ENCODE peak calls at places on chromosomes 11 and 22, in ten cellular contexts. J is hepatocyte; Q is aorta; E is right cardiac atrium; F is GM06990; G is upper lobe of right lung; W is naive thymus-derived CD4-positive, alpha-beta T cell; P is small intestine; B is BE2C; Z is astrocyte of the cerebellum. H is an unnamed sample.
A peak's percentile ranks its signal among the peaks of the same experiment; 100 is the strongest.

GRCh38 chr11:24679686-24680318 is 182.9 kb downstream of the LUZP2 start:
- DNase-seq in G (no peak), E (no peak), F (no peak), Q (no peak), P (no peak), B (no peak), W (no peak), Z (no peak), J (no peak), H (no peak)

GRCh38 chr11:64585150-64585549 is 5.9 kb upstream of the SLC22A12 start:
- DNase-seq in G (peak; percentile 6), Q (no peak), P (no peak), J (no peak), F (no peak), Z (no peak), W (no peak), E (no peak), B (no peak), H (no peak)

GRCh38 chr22:40694409-40694808 is 15.1 kb downstream of the MCHR1 start:
- DNase-seq in J (no peak), P (no peak), Z (peak; percentile 8), W (no peak), B (no peak), E (no peak), Q (no peak), F (no peak), G (no peak), H (no peak)

GRCh38 chr11:67356867-67357561 is 3.7 kb upstream of the POLD4 start:
- DNase-seq in Z (peak; percentile 73), E (peak; percentile 59), F (peak; percentile 58), P (peak; percentile 88), W (peak; percentile 74), Q (no peak), B (peak; percentile 77), G (peak; percentile 79), J (peak; percentile 88), H (peak; percentile 88)

GRCh38 chr11:43920598-43921419 is 21.6 kb upstream of the C11orf96 start:
- DNase-seq in E (peak; percentile 72), J (peak; percentile 89), B (peak; percentile 39), P (peak; percentile 68), G (no peak), Z (peak; percentile 98), Q (no peak), F (no peak), W (no peak), H (peak; percentile 100)

GRCh38 chr11:131823772-131824171 is 453.4 kb downstream of the NTM start:
- DNase-seq in Q (no peak), G (no peak), E (no peak), Z (no peak), W (no peak), P (no peak), F (no peak), J (no peak), B (no peak), H (no peak)

GRCh38 chr11:62842171-62842717 is 2.9 kb upstream of the WDR74 start:
- DNase-seq in Z (no peak), F (peak; percentile 77), P (no peak), G (peak; percentile 73), W (no peak), J (peak; percentile 46), E (peak; percentile 35), B (peak; percentile 19), Q (peak; percentile 79), H (peak; percentile 29)

GRCh38 chr11:34426766-34427170 is 12.0 kb upstream of the CAT start:
- DNase-seq in Z (peak; percentile 62), E (no peak), W (no peak), J (peak; percentile 21), B (peak; percentile 19), P (no peak), G (no peak), Q (no peak), F (no peak), H (no peak)

GRCh38 chr22:42365942-42366660 is 66.1 kb downstream of the NFAM1 start:
- DNase-seq in G (no peak), J (no peak), B (no peak), F (no peak), E (no peak), P (no peak), Q (no peak), W (no peak), Z (no peak), H (no peak)

GRCh38 chr22:50505776-50506610 is 1.5 kb downstream of the LMF2 start:
- DNase-seq in J (peak; percentile 7), F (no peak), G (no peak), P (no peak), Q (peak; percentile 73), B (no peak), Z (no peak), W (no peak), E (no peak), H (no peak)

GRCh38 chr22:28771195-28771791 is 1.2 kb upstream of the CCDC117 start:
- DNase-seq in J (no peak), F (no peak), Q (no peak), W (no peak), E (no peak), B (no peak), Z (no peak), P (no peak), G (no peak), H (no peak)

GRCh38 chr22:45919504-45920286 is 57.3 kb downstream of the WNT7B start:
- DNase-seq in P (no peak), Z (no peak), E (no peak), B (no peak), F (no peak), J (no peak), Q (no peak), W (no peak), G (peak; percentile 86), H (no peak)

GRCh38 chr11:97419729-97420128 is 1029.9 kb downstream of the JRKL start:
- DNase-seq in B (no peak), Z (no peak), P (no peak), G (no peak), E (no peak), W (no peak), J (no peak), Q (no peak), F (no peak), H (no peak)

GRCh38 chr22:44586337-44586990 is 88.4 kb upstream of the RTL6 start:
- DNase-seq in Z (no peak), P (no peak), W (no peak), F (no peak), G (peak; percentile 21), B (peak; percentile 5), Q (peak; percentile 68), E (peak; percentile 7), J (no peak), H (no peak)
- H3K4me3 ChIP-seq in Z (no peak overlapping the region), P (no peak overlapping the region), W (no peak overlapping the region), F (no peak overlapping the region), G (no peak overlapping the region), B (no peak overlapping the region), Q (no peak overlapping the region), E (no peak overlapping the region), J (no peak overlapping the region), H (no peak overlapping the region)

DNA sequence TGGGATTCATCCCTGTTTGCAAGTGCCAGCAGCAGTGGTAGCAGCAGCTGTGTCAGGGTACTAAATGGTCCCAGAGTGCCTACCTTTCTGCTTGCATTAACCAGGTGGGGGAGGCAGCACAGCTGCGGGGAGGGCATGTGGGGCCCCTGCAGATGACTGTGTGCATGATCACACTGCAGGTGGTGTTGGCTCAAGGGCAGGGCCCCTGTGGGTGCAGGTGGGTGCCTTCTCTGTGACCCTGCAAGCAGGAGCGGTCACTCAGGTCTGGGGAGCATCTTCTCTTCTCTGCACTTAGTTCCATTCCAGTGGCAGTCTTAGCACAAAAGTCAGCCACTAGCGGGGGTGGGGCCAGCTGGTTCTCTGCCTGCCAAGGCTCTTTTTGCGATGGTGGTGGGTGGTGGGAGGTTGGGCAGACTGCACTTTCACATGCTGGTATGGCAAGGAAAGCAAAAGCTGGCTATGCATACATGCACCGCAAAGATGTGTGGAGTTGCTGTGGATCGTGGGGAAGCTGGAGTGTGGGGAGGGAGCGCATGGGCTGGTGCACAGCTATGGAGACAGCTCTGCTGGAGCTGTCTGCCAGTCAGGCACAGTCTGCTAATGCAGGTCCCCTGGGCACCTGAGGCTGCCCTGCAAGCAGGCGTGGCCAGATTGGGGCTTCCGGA is 157.1 kb downstream of the DYNC2H1 start:
- DNase-seq in P (no peak), W (no peak), J (no peak), B (no peak), F (no peak), Z (no peak), E (no peak), Q (no peak), G (no peak), H (no peak)
- H3K4me3 ChIP-seq in P (no peak overlapping the region), W (no peak overlapping the region), J (no peak overlapping the region), B (no peak overlapping the region), F (no peak overlapping the region), Z (no peak overlapping the region), E (no peak overlapping the region), Q (no peak overlapping the region), G (no peak overlapping the region), H (no peak overlapping the region)

GRCh38 chr22:21713428-21714058 is 22.1 kb downstream of the YPEL1 start:
- DNase-seq in Z (no peak), E (no peak), Q (no peak), B (no peak), J (no peak), P (no peak), F (no peak), G (no peak), W (peak; percentile 11), H (no peak)

GRCh38 chr22:21719024-21719423 is 16.6 kb downstream of the YPEL1 start:
- DNase-seq in W (no peak), Q (no peak), G (no peak), Z (no peak), E (no peak), J (no peak), B (no peak), P (no peak), F (no peak), H (no peak)

GRCh38 chr22:21714059-21714770 is 21.4 kb downstream of the YPEL1 start:
- DNase-seq in J (no peak), W (no peak), G (no peak), Z (no peak), E (no peak), P (peak; percentile 17), F (no peak), Q (no peak), B (no peak), H (no peak)

GRCh38 chr22:21714784-21715183 is 20.8 kb downstream of the YPEL1 start:
- DNase-seq in F (no peak), J (no peak), G (no peak), Z (no peak), Q (no peak), B (no peak), P (no peak), E (no peak), W (no peak), H (peak; percentile 33)

DNA sequence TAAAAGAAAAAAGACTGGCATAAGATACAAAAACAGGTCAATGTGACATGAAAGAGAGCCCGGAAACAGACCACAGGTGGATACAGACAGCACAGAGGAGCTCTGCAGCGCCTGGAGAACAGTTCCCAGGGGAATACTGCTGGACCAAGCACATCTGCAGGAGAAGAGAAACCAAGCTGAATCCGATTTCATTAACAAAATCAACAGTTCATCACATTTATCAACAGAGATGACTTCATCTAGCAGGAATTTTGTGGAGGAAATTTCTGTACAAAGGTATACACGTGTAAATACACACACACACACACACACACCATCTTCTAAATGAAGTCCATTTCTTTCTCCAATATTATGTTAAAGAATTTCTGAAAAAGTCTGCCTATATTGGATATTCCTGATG is 17.1 kb downstream of the YPEL1 start:
- DNase-seq in P (no peak), B (no peak), E (no peak), J (no peak), Z (no peak), G (no peak), F (no peak), Q (no peak), W (no peak), H (peak; percentile 34)
- H3K4me3 ChIP-seq in P (no peak overlapping the region), B (no peak overlapping the region), E (no peak overlapping the region), J (no peak overlapping the region), Z (no peak overlapping the region), G (no peak overlapping the region), F (no peak overlapping the region), Q (no peak overlapping the region), W (no peak overlapping the region), H (no peak overlapping the region)

GRCh38 chr11:123560001-123560400 is 94.4 kb downstream of the SCN3B start:
- DNase-seq in B (peak; percentile 74), Z (no peak), G (peak; percentile 73), P (no peak), E (peak; percentile 76), F (peak; percentile 51), Q (peak; percentile 81), W (no peak), J (peak; percentile 51), H (peak; percentile 79)
- H3K4me3 ChIP-seq in B (peak overlapping the region; percentile 71), Z (peak overlapping the region; percentile 33), G (peak overlapping the region; percentile 39), P (no peak overlapping the region), E (peak overlapping the region; percentile 27), F (peak overlapping the region; percentile 53), Q (peak overlapping the region; percentile 22), W (no peak overlapping the region), J (no peak overlapping the region), H (peak overlapping the region; percentile 59)